ENCODE peak calls at places on chromosomes 5 and 9, in nine cellular contexts. B is spleen, F is transverse colon, E is GM23338, R is GM12892, A is H1, K is GM12878, T is breast epithelium, H is SK-N-SH. M is an unnamed sample.

GRCh38 chr9:100468041-100468440 is 4.9 kb upstream of the TMEFF1 start:
- DNase-seq in B (no peak), F (no peak), E (no peak), R (no peak), A (no peak), K (no peak), T (no peak), H (no peak), M (no peak)

GRCh38 chr5:127572930-127573329 is 55.5 kb downstream of the PRRC1 start:
- DNase-seq in B (no peak), F (no peak), E (peak), R (no peak), A (no peak), K (no peak), T (no peak), H (no peak), M (no peak)

GRCh38 chr9:130183133-130183762 is 11.0 kb downstream of the NCS1 start:
- DNase-seq in B (no peak), F (no peak), E (peak), R (no peak), A (no peak), K (no peak), T (peak), H (peak), M (no peak)

GRCh38 chr5:122312670-122312988 is 592 bp downstream of the SNCAIP start:
- DNase-seq in B (peak), F (no peak), E (peak), R (no peak), A (no peak), K (no peak), T (no peak), H (peak), M (peak)

GRCh38 chr5:179608131-179608581 is 15.3 kb downstream of the HNRNPH1 start:
- DNase-seq in B (peak), F (no peak), E (no peak), R (no peak), A (no peak), K (no peak), T (no peak), H (no peak), M (no peak)

GRCh38 chr5:54243483-54244080 is 66.8 kb downstream of the ARL15 start:
- DNase-seq in B (no peak), F (peak), E (peak), R (no peak), A (no peak), K (no peak), T (no peak), H (peak), M (no peak)

GRCh38 chr9:72185561-72185960 is 36.3 kb downstream of the GDA start:
- DNase-seq in B (no peak), F (no peak), E (no peak), R (no peak), A (no peak), K (no peak), T (no peak), H (no peak), M (no peak)

GRCh38 chr9:98314381-98315066 is 59.1 kb upstream of the TBC1D2 start:
- DNase-seq in B (peak), F (no peak), E (no peak), R (no peak), A (no peak), K (no peak), T (no peak), H (no peak), M (peak)

GRCh38 chr5:145981612-145982571 is 45.5 kb downstream of the SH3RF2 start:
- DNase-seq in B (no peak), F (no peak), E (no peak), R (no peak), A (no peak), K (no peak), T (peak), H (no peak), M (no peak)

GRCh38 chr5:143889986-143890385 is 78.0 kb downstream of the HMHB1 start:
- DNase-seq in B (no peak), F (no peak), E (no peak), R (no peak), A (no peak), K (no peak), T (no peak), H (no peak), M (no peak)

GRCh38 chr5:171633776-171634470 is 151.7 kb upstream of the SMIM23 start:
- DNase-seq in B (no peak), F (no peak), E (no peak), R (no peak), A (no peak), K (peak), T (no peak), H (no peak), M (no peak)

GRCh38 chr9:97853844-97854695 is 1.0 kb downstream of the FOXE1 start:
- DNase-seq in B (peak), F (no peak), E (peak), R (no peak), A (peak), K (no peak), T (no peak), H (peak), M (no peak)

GRCh38 chr5:75438722-75439121 is 72.7 kb downstream of the CERT1 start:
- DNase-seq in B (no peak), F (no peak), E (no peak), R (no peak), A (no peak), K (no peak), T (no peak), H (no peak), M (no peak)

GRCh38 chr5:99019812-99020697 is 91.2 kb upstream of the CHD1 start:
- DNase-seq in B (no peak), F (no peak), E (no peak), R (no peak), A (no peak), K (no peak), T (no peak), H (no peak), M (no peak)

DNA sequence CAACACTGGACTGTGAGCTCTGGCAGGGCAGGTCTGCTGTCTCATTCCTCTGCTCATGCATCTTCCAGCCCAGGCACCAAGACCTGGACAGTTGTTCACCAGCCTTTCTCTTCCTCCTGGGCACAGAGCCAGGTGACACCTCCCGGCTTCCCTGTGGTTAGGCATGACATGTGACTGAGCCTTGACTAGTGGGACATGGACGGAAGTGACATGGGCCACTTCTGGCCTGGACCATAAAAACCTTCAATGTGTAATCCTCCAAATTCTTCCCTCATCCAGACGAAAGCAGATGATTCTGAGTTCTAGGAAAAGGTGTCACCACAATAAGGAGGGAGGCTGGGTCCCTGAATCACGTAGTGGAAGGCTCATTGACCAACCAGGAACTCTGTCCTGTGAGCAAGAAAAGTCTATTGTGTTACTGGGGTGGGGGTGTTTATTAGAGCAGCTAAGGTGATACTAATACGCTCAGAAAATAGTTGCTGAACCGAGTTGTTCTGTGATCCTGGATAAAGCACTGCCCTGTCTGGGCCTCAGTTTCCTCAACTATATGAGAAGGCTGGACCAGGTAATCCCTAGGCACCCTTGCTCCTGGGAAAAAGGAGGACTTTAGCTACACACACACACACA is 26.6 kb upstream of the CRB2 start:
- DNase-seq in B (no peak), F (peak), E (no peak), R (no peak), A (no peak), K (no peak), T (peak), H (no peak), M (peak)
- TF ChIP-seq POLR2AphosphoS5 in B (no peak), F (no peak), E (no peak), R (no peak), A (no peak), K (no peak), T (no peak), H (no peak), M (no peak)

GRCh38 chr5:65329266-65329665 is 152.5 kb downstream of the ADAMTS6 start:
- DNase-seq in B (no peak), F (no peak), E (peak), R (no peak), A (no peak), K (no peak), T (no peak), H (no peak), M (no peak)
- TF ChIP-seq POLR2AphosphoS5 in B (no peak), F (no peak), E (no peak), R (no peak), A (no peak), K (no peak), T (no peak), H (no peak), M (no peak)

DNA sequence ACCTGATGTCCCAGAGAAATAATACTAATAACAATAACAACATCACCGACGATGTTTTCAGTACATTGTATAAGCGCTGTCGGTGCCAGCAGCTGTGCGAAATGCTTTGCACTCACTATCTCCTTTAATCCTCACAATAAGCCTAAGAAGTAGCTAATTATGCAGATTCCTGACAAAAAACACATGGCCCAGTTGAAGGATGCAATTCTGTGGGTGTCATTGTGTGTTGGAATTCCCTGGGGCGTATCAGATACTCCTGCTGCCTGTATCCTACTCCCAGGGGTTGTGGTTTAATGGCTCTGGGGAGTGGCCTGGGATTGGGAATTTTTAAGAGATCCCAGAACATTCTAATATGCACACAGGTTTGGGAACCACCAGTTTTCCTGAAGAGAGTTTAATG is 154.0 kb downstream of the RGS3 start:
- DNase-seq in B (no peak), F (no peak), E (no peak), R (no peak), A (no peak), K (no peak), T (no peak), H (peak), M (no peak)
- TF ChIP-seq POLR2AphosphoS5 in B (no peak), F (no peak), E (no peak), R (no peak), A (no peak), K (no peak), T (no peak), H (no peak), M (no peak)

GRCh38 chr5:138336952-138337684 is 948 bp upstream of the FAM53C start:
- DNase-seq in B (no peak), F (peak), E (peak), R (no peak), A (no peak), K (no peak), T (peak), H (peak), M (peak)

GRCh38 chr5:138338411-138339085 is 482 bp downstream of the FAM53C start:
- DNase-seq in B (no peak), F (no peak), E (no peak), R (no peak), A (peak), K (no peak), T (no peak), H (peak), M (no peak)

GRCh38 chr5:138339086-138339456 is 1.0 kb downstream of the FAM53C start:
- DNase-seq in B (no peak), F (no peak), E (peak), R (no peak), A (no peak), K (no peak), T (peak), H (no peak), M (peak)

GRCh38 chr5:138339464-138339863 is 1.4 kb downstream of the FAM53C start:
- DNase-seq in B (no peak), F (no peak), E (no peak), R (no peak), A (no peak), K (no peak), T (no peak), H (no peak), M (no peak)

GRCh38 chr5:138337685-138338410 is at the start of gene FAM53C:
- DNase-seq in B (peak), F (peak), E (peak), R (peak), A (peak), K (peak), T (peak), H (peak), M (peak)
- TF ChIP-seq POLR2AphosphoS5 in B (peak), F (peak), E (peak), R (peak), A (peak), K (peak), T (peak), H (peak), M (peak)

DNA sequence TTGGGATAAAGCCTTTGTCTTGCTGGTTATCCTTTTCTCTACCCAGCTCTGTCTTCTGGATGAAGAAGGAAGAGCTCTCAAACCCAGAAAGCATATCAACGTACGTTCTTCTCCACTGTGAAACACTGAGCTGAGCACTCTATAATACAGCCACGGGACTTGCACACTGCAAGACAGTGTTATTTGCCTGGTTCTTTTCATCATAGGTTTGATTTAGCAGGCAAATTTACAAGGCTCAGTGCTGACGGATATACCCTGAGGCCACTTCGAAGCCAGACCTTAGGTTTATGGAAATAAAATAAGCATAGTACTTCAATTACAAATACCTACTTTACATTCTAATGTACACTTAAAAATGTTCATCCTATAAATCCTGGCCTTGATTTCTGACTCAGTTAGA is 194.6 kb downstream of the DEPDC1B start:
- DNase-seq in B (no peak), F (no peak), E (no peak), R (no peak), A (no peak), K (no peak), T (no peak), H (no peak), M (no peak)
- TF ChIP-seq POLR2AphosphoS5 in B (no peak), F (no peak), E (no peak), R (no peak), A (no peak), K (no peak), T (no peak), H (no peak), M (no peak)

GRCh38 chr9:136373300-136374182 is at the start of gene CARD9:
- DNase-seq in B (peak), F (peak), E (no peak), R (no peak), A (no peak), K (no peak), T (no peak), H (peak), M (peak)
- TF ChIP-seq POLR2AphosphoS5 in B (peak), F (no peak), E (no peak), R (no peak), A (no peak), K (no peak), T (no peak), H (no peak), M (no peak)

DNA sequence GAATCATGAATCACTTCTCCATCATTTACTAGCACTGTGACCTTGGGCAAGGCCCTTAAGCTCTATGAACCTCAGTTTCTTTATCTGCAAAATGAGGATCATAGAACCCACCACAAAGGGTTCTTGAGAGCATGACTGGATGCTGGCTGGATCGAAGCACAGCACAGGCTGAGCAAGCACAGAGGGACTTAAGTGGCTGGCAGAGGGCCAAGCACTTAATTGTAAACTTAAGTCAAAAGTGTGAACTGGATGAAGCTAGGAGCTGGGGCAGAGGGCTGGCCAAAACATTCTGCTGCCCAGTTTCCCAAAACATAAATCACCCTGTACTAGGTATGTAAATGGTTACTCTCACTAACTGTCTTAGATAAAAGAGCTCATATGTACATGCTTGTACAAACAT is 112.3 kb upstream of the WWC1 start:
- DNase-seq in B (no peak), F (no peak), E (no peak), R (no peak), A (no peak), K (no peak), T (no peak), H (no peak), M (no peak)
- TF ChIP-seq POLR2AphosphoS5 in B (no peak), F (peak), E (no peak), R (no peak), A (no peak), K (no peak), T (no peak), H (no peak), M (no peak)